ENCODE peak calls at places on chromosomes 13 and 19, in four cellular contexts. C is skeletal muscle cell, J is fibroblast of the aortic adventitia, M is dorsolateral prefrontal cortex. T is an unnamed sample.

GRCh38 chr13:27678306-27679040 is 56.8 kb downstream of the POLR1D start:
- DNase-seq in C (no peak), J (no peak), M (no peak), T (no peak)

GRCh38 chr13:75458696-75459422 is 23.1 kb downstream of the TBC1D4 start:
- DNase-seq in C (no peak), J (no peak), M (no peak), T (no peak)

GRCh38 chr13:44231786-44232516 is 141.7 kb upstream of the SERP2 start:
- DNase-seq in C (peak; percentile 95), J (peak; percentile 99), M (no peak), T (peak; percentile 86)

GRCh38 chr19:2046046-2046907 is 4.8 kb downstream of the MKNK2 start:
- DNase-seq in C (no peak), J (no peak), M (no peak), T (no peak)

GRCh38 chr13:110770678-110771077 is 57.2 kb downstream of the ING1 start:
- DNase-seq in C (no peak), J (no peak), M (no peak), T (no peak)

GRCh38 chr19:48587387-48587786 is 19.2 kb upstream of the SPACA4 start:
- DNase-seq in C (no peak), J (no peak), M (no peak), T (no peak)

GRCh38 chr13:85148009-85148408 is 651.2 kb downstream of the SLITRK6 start:
- DNase-seq in C (peak; percentile 7), J (no peak), M (no peak), T (no peak)

GRCh38 chr13:49759503-49759902 is 33.0 kb downstream of the KPNA3 start:
- DNase-seq in C (no peak), J (no peak), M (no peak), T (peak; percentile 10)

GRCh38 chr13:50732712-50733111 is 110.8 kb downstream of the DLEU7 start:
- DNase-seq in C (peak; percentile 68), J (peak; percentile 78), M (no peak), T (peak; percentile 83)

GRCh38 chr13:80955487-80955886 is 614.6 kb upstream of the SPRY2 start:
- DNase-seq in C (peak; percentile 10), J (no peak), M (no peak), T (peak; percentile 21)

GRCh38 chr19:6773323-6773931 is 919 bp downstream of the VAV1 start:
- DNase-seq in C (no peak), J (no peak), M (no peak), T (no peak)

GRCh38 chr13:52782486-52783448 is 43.1 kb upstream of the CNMD start:
- DNase-seq in C (no peak), J (no peak), M (no peak), T (no peak)

GRCh38 chr13:28819748-28820098 is 416 bp upstream of the MTUS2 start:
- DNase-seq in C (no peak), J (peak; percentile 4), M (no peak), T (peak; percentile 35)

DNA sequence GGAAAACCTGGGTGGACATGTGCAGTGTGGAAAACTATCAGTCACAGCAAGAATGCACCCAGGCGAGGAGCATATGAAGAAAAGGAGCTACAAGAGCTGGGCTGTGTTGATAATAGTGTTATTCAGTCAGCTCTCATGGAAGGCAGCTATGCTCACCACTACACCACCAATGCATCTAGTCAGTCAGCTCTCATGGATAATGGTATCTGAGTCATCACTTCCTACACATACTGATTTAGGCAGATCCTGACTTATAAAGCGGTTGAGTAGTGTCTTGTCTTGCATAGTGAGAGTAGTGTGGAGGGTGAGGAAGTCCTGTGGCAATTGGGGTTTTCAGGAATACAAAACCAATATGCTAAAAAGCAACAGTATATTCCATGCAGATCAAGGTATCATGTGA is 9.1 kb upstream of the ZNF160 start:
- DNase-seq in C (no peak), J (no peak), M (no peak), T (no peak)
- H3K4me3 ChIP-seq in C (no peak overlapping the region), J (no peak overlapping the region), M (no peak overlapping the region), T (no peak overlapping the region)

GRCh38 chr19:43468354-43469159 is 3.1 kb upstream of the LYPD3 start:
- DNase-seq in C (no peak), J (no peak), M (no peak), T (no peak)
- H3K4me3 ChIP-seq in C (no peak overlapping the region), J (no peak overlapping the region), M (no peak overlapping the region), T (no peak overlapping the region)

GRCh38 chr13:99350191-99350590 is 43.0 kb upstream of the GPR183 start:
- DNase-seq in C (no peak), J (no peak), M (no peak), T (no peak)
- H3K4me3 ChIP-seq in C (no peak overlapping the region), J (no peak overlapping the region), M (no peak overlapping the region), T (no peak overlapping the region)

GRCh38 chr13:69951412-69951811 is 156.2 kb upstream of the ATXN8OS start:
- DNase-seq in C (no peak), J (no peak), M (no peak), T (no peak)

GRCh38 chr13:69959041-69959440 is 148.6 kb upstream of the ATXN8OS start:
- DNase-seq in C (no peak), J (no peak), M (no peak), T (no peak)

GRCh38 chr13:69956343-69956742 is 151.3 kb upstream of the ATXN8OS start:
- DNase-seq in C (no peak), J (no peak), M (no peak), T (no peak)
- H3K4me3 ChIP-seq in C (no peak overlapping the region), J (no peak overlapping the region), M (no peak overlapping the region), T (no peak overlapping the region)

GRCh38 chr19:50476224-50476942 is at the start of the genes EMC10 and GARIN5A:
- DNase-seq in C (peak; percentile 83), J (peak; percentile 90), M (peak; percentile 89), T (peak; percentile 98)

GRCh38 chr19:50476943-50477264 is 256 bp upstream of the GARIN5A start:
- DNase-seq in C (no peak), J (no peak), M (no peak), T (no peak)

GRCh38 chr19:50477751-50478515 is 1.3 kb upstream of the GARIN5A start:
- DNase-seq in C (no peak), J (no peak), M (no peak), T (no peak)

GRCh38 chr19:50475101-50475568 is 1.2 kb upstream of the EMC10 start:
- DNase-seq in C (no peak), J (no peak), M (no peak), T (no peak)

GRCh38 chr19:50475736-50476223 is 527 bp upstream of the EMC10 start:
- DNase-seq in C (no peak), J (no peak), M (no peak), T (no peak)
- H3K4me3 ChIP-seq in C (peak overlapping the region; percentile 93), J (peak overlapping the region; percentile 13), M (peak overlapping the region; percentile 90), T (peak overlapping the region; percentile 94)

T was measured in foreskin fibroblast.